ENCODE peak calls at places on chromosomes 2 and 18, in four cellular contexts. One of them, this sample, is unnamed.

GRCh38 chr18:8816805-8817204 is 111.4 kb downstream of the MTCL1 start:
- DNase-seq in HuH-7.5: no peak
- DNase-seq in RWPE1: no peak
- DNase-seq in GM10248: no peak
- DNase-seq in this sample: no peak

GRCh38 chr18:3261393-3262233 is at the start of gene MYL12B:
- DNase-seq in HuH-7.5: peak
- DNase-seq in RWPE1: peak
- DNase-seq in GM10248: peak
- DNase-seq in this sample: peak

GRCh38 chr2:229974271-229974670 is 52.0 kb downstream of the FBXO36 start:
- DNase-seq in HuH-7.5: no peak
- DNase-seq in RWPE1: no peak
- DNase-seq in GM10248: no peak
- DNase-seq in this sample: no peak

GRCh38 chr2:13005761-13006336 is 289.1 kb downstream of the TRIB2 start:
- DNase-seq in HuH-7.5: no peak
- DNase-seq in GM10248: no peak
- DNase-seq in RWPE1: no peak
- DNase-seq in this sample: no peak

GRCh38 chr2:142220901-142221300 is 90.1 kb upstream of the LRP1B start:
- DNase-seq in GM10248: no peak
- DNase-seq in RWPE1: no peak
- DNase-seq in HuH-7.5: no peak
- DNase-seq in this sample: no peak

GRCh38 chr18:48841381-48842258 is 109.1 kb downstream of the SMAD7 start:
- DNase-seq in RWPE1: no peak
- DNase-seq in HuH-7.5: peak
- DNase-seq in GM10248: no peak
- DNase-seq in this sample: no peak

GRCh38 chr2:230018153-230018552 is 50.6 kb downstream of the SLC16A14 start:
- DNase-seq in RWPE1: peak
- DNase-seq in HuH-7.5: no peak
- DNase-seq in GM10248: no peak
- DNase-seq in this sample: no peak

GRCh38 chr2:231387904-231388724 is 7.4 kb upstream of the B3GNT7 start:
- DNase-seq in RWPE1: no peak
- DNase-seq in HuH-7.5: no peak
- DNase-seq in GM10248: no peak
- DNase-seq in this sample: no peak

GRCh38 chr2:240931319-240931949 is 25.3 kb downstream of the CROCC2 start:
- DNase-seq in HuH-7.5: no peak
- DNase-seq in RWPE1: no peak
- DNase-seq in GM10248: no peak
- DNase-seq in this sample: no peak

GRCh38 chr2:239319261-239319661 is 81.6 kb downstream of the HDAC4 start:
- DNase-seq in GM10248: no peak
- DNase-seq in HuH-7.5: no peak
- DNase-seq in RWPE1: no peak
- DNase-seq in this sample: no peak

GRCh38 chr2:31137211-31138036 is 816 bp downstream of the GALNT14 start:
- DNase-seq in GM10248: peak
- DNase-seq in HuH-7.5: no peak
- DNase-seq in RWPE1: peak
- DNase-seq in this sample: peak

GRCh38 chr18:36305375-36305774 is 7.9 kb downstream of the FHOD3 start:
- DNase-seq in GM10248: no peak
- DNase-seq in RWPE1: no peak
- DNase-seq in HuH-7.5: no peak
- DNase-seq in this sample: no peak

GRCh38 chr2:158745067-158745865 is 49.9 kb upstream of the DAPL1 start:
- DNase-seq in RWPE1: peak
- DNase-seq in GM10248: peak
- DNase-seq in HuH-7.5: peak
- DNase-seq in this sample: peak

GRCh38 chr2:239715606-239716005 is 309.5 kb downstream of the NDUFA10 start:
- DNase-seq in GM10248: no peak
- DNase-seq in RWPE1: no peak
- DNase-seq in HuH-7.5: no peak
- DNase-seq in this sample: no peak

GRCh38 chr2:6140509-6140908 is 448.3 kb downstream of the SOX11 start:
- DNase-seq in RWPE1: no peak
- DNase-seq in GM10248: no peak
- DNase-seq in HuH-7.5: no peak
- DNase-seq in this sample: no peak

GRCh38 chr2:75573145-75573878 is 12.6 kb upstream of the EVA1A start:
- DNase-seq in RWPE1: peak
- DNase-seq in GM10248: no peak
- DNase-seq in HuH-7.5: no peak
- DNase-seq in this sample: no peak

GRCh38 chr2:58594175-58594574 is 353.1 kb upstream of the FANCL start:
- DNase-seq in HuH-7.5: no peak
- DNase-seq in GM10248: no peak
- DNase-seq in RWPE1: peak
- DNase-seq in this sample: no peak

GRCh38 chr18:76984193-76985155 is 148.1 kb downstream of the MBP start:
- DNase-seq in HuH-7.5: no peak
- DNase-seq in GM10248: no peak
- DNase-seq in RWPE1: no peak
- DNase-seq in this sample: no peak

GRCh38 chr2:31414601-31415241 is at the start of gene XDH:
- DNase-seq in HuH-7.5: no peak
- DNase-seq in GM10248: no peak
- DNase-seq in RWPE1: peak
- DNase-seq in this sample: no peak